ENCODE peak calls at places on chromosomes 7 and 10, in four cellular contexts. G is H1, X is GM12878, O is HepG2. R is an unnamed sample.

GRCh38 chr7:121000091-121000983 is 11.8 kb downstream of the CPED1 start:
- DNase-seq in X (no peak), G (no peak), O (no peak), R (no peak)

GRCh38 chr7:151013728-151014497 is 10.4 kb downstream of the ATG9B start:
- DNase-seq in X (peak; percentile 17), O (no peak), G (peak; percentile 70), R (no peak)

GRCh38 chr7:376306-376969 is 86.5 kb downstream of the FOXL3 start:
- DNase-seq in O (no peak), G (no peak), X (no peak), R (no peak)

GRCh38 chr7:65907501-65908198 is 34.8 kb downstream of the VKORC1L1 start:
- DNase-seq in O (peak; percentile 34), G (peak; percentile 5), X (no peak), R (peak; percentile 5)

GRCh38 chr10:62384057-62384446 is 9.9 kb downstream of the ZNF365 start:
- DNase-seq in G (no peak), X (peak; percentile 5), O (no peak), R (no peak)

GRCh38 chr7:157997080-157997440 is 590.6 kb downstream of the PTPRN2 start:
- DNase-seq in G (no peak), X (no peak), O (no peak), R (no peak)

GRCh38 chr7:28020302-28020940 is 160.2 kb downstream of the JAZF1 start:
- DNase-seq in G (peak; percentile 43), O (peak; percentile 66), X (peak; percentile 43), R (peak; percentile 85)

GRCh38 chr10:490256-490655 is 199.2 kb downstream of the DIP2C start:
- DNase-seq in O (no peak), G (no peak), X (no peak), R (no peak)

GRCh38 chr10:79333513-79333912 is 13.8 kb upstream of the PPIF start:
- DNase-seq in O (no peak), X (no peak), G (no peak), R (no peak)

GRCh38 chr7:69691327-69691726 is 93.1 kb downstream of the AUTS2 start:
- DNase-seq in O (no peak), G (no peak), X (no peak), R (no peak)

GRCh38 chr10:132960651-132961419 is 18.5 kb upstream of the CFAP46 start:
- DNase-seq in O (no peak), X (no peak), G (no peak), R (no peak)

GRCh38 chr7:52085610-52086009 is 769.0 kb upstream of the COBL start:
- DNase-seq in O (no peak), G (peak; percentile 44), X (no peak), R (no peak)

GRCh38 chr7:153370092-153370491 is 610.5 kb downstream of the ACTR3B start:
- DNase-seq in G (peak; percentile 29), O (no peak), X (no peak), R (peak; percentile 40)

GRCh38 chr7:74627699-74628411 is 29.7 kb upstream of the GTF2I start:
- DNase-seq in G (no peak), X (no peak), O (peak; percentile 93), R (peak; percentile 33)

GRCh38 chr10:17784701-17785100 is 24.4 kb upstream of the MRC1 start:
- DNase-seq in O (no peak), G (no peak), X (no peak), R (no peak)

GRCh38 chr7:114921636-114922150 is at the start of gene MDFIC:
- DNase-seq in X (no peak), O (no peak), G (no peak), R (no peak)

DNA sequence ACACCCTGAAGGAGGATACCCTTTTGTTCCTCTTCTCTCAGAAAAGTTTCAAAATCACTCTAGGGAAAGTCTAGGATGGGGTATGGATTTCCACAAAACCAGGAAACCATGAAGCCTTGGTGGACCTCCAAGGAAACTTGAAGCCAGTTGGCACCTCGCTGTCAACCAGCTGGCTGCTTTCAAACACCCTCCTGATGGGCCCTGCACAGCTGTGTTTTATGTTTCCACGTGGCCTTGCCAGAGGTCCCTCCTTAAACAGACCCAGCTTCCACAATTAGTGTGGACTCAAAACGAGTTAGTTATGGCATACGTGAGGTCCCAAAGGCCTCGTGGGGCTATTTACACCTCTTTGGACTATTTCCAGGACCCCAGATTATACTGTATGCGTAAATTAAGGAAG is 5.9 kb downstream of the PPP1R3A start:
- DNase-seq in O (no peak), X (no peak), G (no peak), R (no peak)
- TF ChIP-seq SUZ12 in O (no peak), X (no peak), G (no peak), R (no peak)

GRCh38 chr7:43637114-43637806 is 54.4 kb downstream of the STK17A start:
- DNase-seq in X (no peak), G (no peak), O (no peak), R (no peak)
- TF ChIP-seq YY1 in X (no peak), G (no peak), O (no peak), R (no peak)

GRCh38 chr10:124626759-124627380 is 117.3 kb downstream of the FAM53B start:
- DNase-seq in O (no peak), G (no peak), X (peak; percentile 38), R (no peak)

GRCh38 chr10:124629410-124629809 is 114.8 kb downstream of the FAM53B start:
- DNase-seq in G (no peak), X (no peak), O (no peak), R (no peak)

GRCh38 chr10:124628676-124629021 is 115.5 kb downstream of the FAM53B start:
- DNase-seq in O (no peak), X (no peak), G (no peak), R (no peak)

GRCh38 chr10:124629842-124630241 is 114.3 kb downstream of the FAM53B start:
- DNase-seq in G (no peak), O (no peak), X (no peak), R (no peak)

GRCh38 chr10:124627851-124628675 is 116.1 kb downstream of the FAM53B start:
- DNase-seq in X (no peak), G (no peak), O (no peak), R (no peak)
- H3K9ac ChIP-seq in X (no peak overlapping the region), G (no peak overlapping the region), O (no peak overlapping the region), R (no peak overlapping the region)

GRCh38 chr7:103715376-103716110 is 269.5 kb upstream of the SLC26A5 start:
- DNase-seq in O (no peak), X (no peak), G (no peak), R (no peak)
- TF ChIP-seq SUZ12 in O (no peak), X (no peak), G (no peak), R (no peak)

DNA sequence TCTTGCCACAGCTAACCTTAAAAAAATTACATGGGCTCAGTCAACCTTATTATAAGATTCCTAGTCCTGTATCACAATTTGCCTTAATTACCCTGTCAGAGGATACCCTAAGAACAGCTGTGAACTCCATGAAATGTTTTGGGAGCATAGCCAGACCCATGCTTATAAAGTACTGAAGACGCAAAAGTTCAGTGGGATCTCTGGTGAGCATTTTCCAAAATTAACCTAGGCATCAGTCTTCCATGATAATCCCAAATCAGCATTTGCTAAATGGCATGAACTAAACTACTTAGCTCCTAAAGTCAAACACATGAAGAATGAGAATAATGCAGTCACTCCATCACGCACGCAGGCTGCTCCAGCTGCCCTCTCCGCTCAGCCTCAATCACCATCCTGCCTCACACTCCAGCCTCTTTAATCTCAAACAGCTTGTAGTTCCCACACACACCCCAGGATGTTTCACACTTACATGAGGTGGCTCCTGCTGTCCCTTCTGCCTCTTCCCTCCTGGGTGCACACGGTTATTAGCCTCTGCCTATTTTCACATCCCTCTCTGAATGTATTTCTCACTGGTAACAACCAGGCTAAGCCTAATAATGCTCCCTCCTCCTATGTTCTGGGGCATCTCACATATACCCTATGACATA is 15.3 kb downstream of the IGF2BP3 start:
- DNase-seq in G (no peak), O (no peak), X (no peak), R (no peak)
- TF ChIP-seq YY1 in G (no peak), O (no peak), X (no peak), R (no peak)

DNA sequence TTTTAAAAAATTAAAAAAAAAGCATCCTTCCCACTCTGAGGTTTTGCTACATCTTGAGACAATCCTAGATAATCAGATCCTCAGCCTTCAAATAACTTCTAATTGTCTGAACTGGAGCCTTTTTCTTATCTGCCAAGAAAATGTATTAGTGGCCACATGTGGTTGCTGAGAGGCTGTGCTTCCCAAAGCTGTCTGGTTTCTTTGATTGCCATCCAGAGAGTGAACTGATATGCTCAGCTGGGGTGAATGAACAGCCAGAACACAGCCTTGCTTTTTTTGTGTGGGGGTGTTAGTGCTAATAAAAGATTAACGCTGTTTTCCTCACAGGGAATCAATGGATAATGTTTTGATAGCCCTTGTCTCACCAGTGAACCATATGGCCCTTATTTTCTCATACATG is 66.8 kb downstream of the BBS9 start:
- DNase-seq in O (no peak), G (no peak), X (no peak), R (no peak)
- H3K9ac ChIP-seq in O (no peak overlapping the region), G (no peak overlapping the region), X (no peak overlapping the region), R (no peak overlapping the region)

R was measured in NT2/D1.